ENCODE peak calls at places on chromosome 14, in eight cellular contexts. B is testis, R is AG04450, N is WERI-Rb-1, C is adrenal gland, J is breast epithelium, L is spleen, M is hepatocyte. P is an unnamed sample.

GRCh38 chr14:56632192-56632591 is 52.6 kb downstream of the TMEM260 start:
- DNase-seq in B (no peak), R (no peak), N (no peak), C (no peak), J (no peak), L (no peak), M (no peak), P (no peak)

GRCh38 chr14:51873221-51873893 is 12.9 kb downstream of the GNG2 start:
- DNase-seq in B (no peak), R (peak; percentile 87), N (no peak), C (no peak), J (no peak), L (no peak), M (peak; percentile 58), P (no peak)

GRCh38 chr14:60266021-60266937 is 17.3 kb downstream of the PPM1A start:
- DNase-seq in B (peak; percentile 32), R (no peak), N (peak; percentile 36), C (no peak), J (no peak), L (no peak), M (no peak), P (no peak)

GRCh38 chr14:52879958-52880357 is 70.9 kb downstream of the FERMT2 start:
- DNase-seq in B (no peak), R (no peak), N (no peak), C (no peak), J (no peak), L (no peak), M (no peak), P (no peak)

GRCh38 chr14:57401501-57401900 is 11.1 kb downstream of the NAA30 start:
- DNase-seq in B (no peak), R (no peak), N (no peak), C (no peak), J (no peak), L (no peak), M (no peak), P (no peak)

GRCh38 chr14:95488376-95489162 is 27.9 kb downstream of the SYNE3 start:
- DNase-seq in B (no peak), R (no peak), N (no peak), C (no peak), J (no peak), L (no peak), M (no peak), P (no peak)

GRCh38 chr14:28766505-28767238 is at the start of gene FOXG1:
- DNase-seq in B (peak; percentile 61), R (no peak), N (no peak), C (no peak), J (no peak), L (no peak), M (no peak), P (no peak)

GRCh38 chr14:81161088-81161487 is 59.7 kb downstream of the GTF2A1 start:
- DNase-seq in B (no peak), R (no peak), N (no peak), C (no peak), J (no peak), L (no peak), M (no peak), P (no peak)

GRCh38 chr14:85221832-85222231 is 308.1 kb upstream of the FLRT2 start:
- DNase-seq in B (no peak), R (no peak), N (no peak), C (no peak), J (no peak), L (no peak), M (no peak), P (peak; percentile 6)

GRCh38 chr14:64816221-64816783 is 63.4 kb downstream of the SPTB start:
- DNase-seq in B (no peak), R (no peak), N (no peak), C (no peak), J (no peak), L (no peak), M (no peak), P (no peak)

GRCh38 chr14:72916174-72916573 is 10.1 kb upstream of the DCAF4 start:
- DNase-seq in B (no peak), R (no peak), N (no peak), C (no peak), J (no peak), L (no peak), M (no peak), P (no peak)

GRCh38 chr14:96098309-96098998 is 59.3 kb downstream of the C14orf132 start:
- DNase-seq in B (peak; percentile 51), R (peak; percentile 47), N (peak; percentile 87), C (no peak), J (no peak), L (no peak), M (peak; percentile 80), P (peak; percentile 65)

GRCh38 chr14:94001501-94002396 is 4.6 kb downstream of the CCDC197 start:
- DNase-seq in B (peak; percentile 80), R (peak; percentile 41), N (peak; percentile 67), C (peak; percentile 65), J (peak; percentile 63), L (peak; percentile 89), M (peak; percentile 84), P (peak; percentile 65)

GRCh38 chr14:100293497-100294212 is 12.6 kb downstream of the SLC25A29 start:
- DNase-seq in B (no peak), R (no peak), N (no peak), C (peak; percentile 16), J (no peak), L (peak; percentile 58), M (no peak), P (no peak)

GRCh38 chr14:104086661-104087461 is 1.4 kb downstream of the ASPG start:
- DNase-seq in B (no peak), R (no peak), N (no peak), C (no peak), J (no peak), L (no peak), M (peak; percentile 11), P (no peak)

GRCh38 chr14:46920542-46920941 is 269.0 kb upstream of the RPL10L start:
- DNase-seq in B (no peak), R (no peak), N (no peak), C (no peak), J (no peak), L (no peak), M (no peak), P (no peak)

GRCh38 chr14:103943673-103944072 is 1.3 kb upstream of the RD3L start:
- DNase-seq in B (no peak), R (no peak), N (no peak), C (no peak), J (no peak), L (no peak), M (no peak), P (no peak)

GRCh38 chr14:55807059-55807499 is 227.1 kb downstream of the KTN1 start:
- DNase-seq in B (peak; percentile 98), R (no peak), N (no peak), C (peak; percentile 96), J (peak; percentile 68), L (peak; percentile 88), M (peak; percentile 81), P (peak; percentile 92)

GRCh38 chr14:90778468-90779255 is 37.6 kb downstream of the TTC7B start:
- DNase-seq in B (no peak), R (no peak), N (no peak), C (no peak), J (no peak), L (no peak), M (no peak), P (no peak)

GRCh38 chr14:99186956-99187690 is 84.9 kb downstream of the BCL11B start:
- DNase-seq in B (no peak), R (no peak), N (no peak), C (no peak), J (no peak), L (no peak), M (no peak), P (no peak)
- H3K27ac ChIP-seq in B (no peak overlapping the region), R (no peak overlapping the region), N (no peak overlapping the region), C (no peak overlapping the region), J (no peak overlapping the region), L (peak overlapping the region; percentile 1), M (no peak overlapping the region), P (no peak overlapping the region)

GRCh38 chr14:76473381-76474263 is 97.7 kb downstream of the ESRRB start:
- DNase-seq in B (peak; percentile 40), R (no peak), N (peak; percentile 84), C (peak; percentile 53), J (no peak), L (no peak), M (no peak), P (no peak)
- TF ChIP-seq CTCF in B (no peak), R (peak; percentile 9), N (peak; percentile 49), C (peak; percentile 15), J (no peak), L (no peak), M (peak; percentile 6), P (no peak)

GRCh38 chr14:69711471-69712216 is 55.3 kb upstream of the SRSF5 start:
- DNase-seq in B (no peak), R (no peak), N (no peak), C (peak; percentile 39), J (no peak), L (peak; percentile 76), M (no peak), P (no peak)

GRCh38 chr14:69713127-69713800 is 53.7 kb upstream of the SRSF5 start:
- DNase-seq in B (no peak), R (no peak), N (peak; percentile 86), C (no peak), J (no peak), L (no peak), M (no peak), P (no peak)

GRCh38 chr14:69710378-69710777 is 56.6 kb upstream of the SRSF5 start:
- DNase-seq in B (no peak), R (no peak), N (peak; percentile 57), C (no peak), J (no peak), L (no peak), M (no peak), P (no peak)

GRCh38 chr14:69711065-69711464 is 55.9 kb upstream of the SRSF5 start:
- DNase-seq in B (no peak), R (no peak), N (peak; percentile 96), C (no peak), J (no peak), L (no peak), M (no peak), P (peak; percentile 69)

DNA sequence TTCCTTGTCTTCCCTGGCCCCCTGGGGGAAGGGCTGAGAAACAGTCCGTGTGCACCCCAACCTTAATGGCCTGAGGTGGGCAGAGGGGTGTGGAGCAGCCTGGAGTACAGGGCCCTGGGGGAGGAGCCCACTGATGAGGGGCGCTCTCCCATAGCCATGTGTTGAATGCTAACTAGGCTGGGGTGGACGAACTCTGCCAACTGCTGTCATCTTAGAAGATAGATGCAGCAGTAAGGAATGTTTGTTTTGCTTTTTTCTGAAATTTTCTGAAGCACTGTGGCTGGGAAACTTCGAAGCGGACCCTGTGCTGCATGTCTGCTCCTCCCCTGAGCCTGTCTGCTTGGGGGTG is 54.8 kb upstream of the SRSF5 start:
- DNase-seq in B (no peak), R (no peak), N (no peak), C (no peak), J (no peak), L (no peak), M (no peak), P (no peak)
- H3K27ac ChIP-seq in B (peak overlapping the region; percentile 17), R (no peak overlapping the region), N (peak overlapping the region; percentile 96), C (peak overlapping the region; percentile 64), J (peak overlapping the region; percentile 89), L (peak overlapping the region; percentile 75), M (peak overlapping the region; percentile 76), P (peak overlapping the region; percentile 59)

DNA sequence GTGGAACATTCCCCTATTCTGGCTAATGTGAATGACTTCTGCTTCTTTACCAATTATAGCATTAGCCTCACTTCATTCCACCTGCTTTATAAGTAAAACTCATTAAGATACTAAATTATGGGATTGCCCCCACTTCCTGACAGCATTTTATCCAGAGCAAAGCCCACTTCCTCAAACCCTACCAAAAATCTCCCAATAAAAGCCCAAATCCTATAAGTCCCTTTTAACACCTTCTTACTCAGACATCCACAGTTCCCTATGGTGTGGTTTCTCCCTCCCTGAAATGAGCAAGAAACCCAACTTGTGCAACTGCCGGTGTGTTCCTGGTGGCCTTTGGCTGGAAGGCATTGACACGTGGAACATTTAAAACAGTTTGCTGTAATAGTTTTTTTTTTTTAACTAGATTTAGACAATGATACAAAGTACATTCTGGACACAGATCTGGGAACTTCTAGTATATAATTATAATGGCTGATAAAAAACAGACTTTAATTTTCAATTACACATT is 53.1 kb downstream of the BRMS1L start:
- DNase-seq in B (no peak), R (no peak), N (no peak), C (peak; percentile 40), J (no peak), L (no peak), M (no peak), P (no peak)
- TF ChIP-seq CTCF in B (no peak), R (no peak), N (no peak), C (no peak), J (no peak), L (no peak), M (no peak), P (no peak)

P was measured in body of pancreas.